ENCODE peak calls at places on chromosomes 5 and 9, in four cellular contexts. N is tibial nerve, T is sigmoid colon, C is A673. B is an unnamed sample.

GRCh38 chr5:36205329-36205728 is 36.4 kb downstream of the NADK2 start:
- DNase-seq in T (no peak), N (no peak), C (no peak), B (no peak)

GRCh38 chr9:93674580-93675335 is 98.4 kb downstream of the PHF2 start:
- DNase-seq in N (peak; percentile 5), T (peak; percentile 57), C (no peak), B (peak; percentile 30)

GRCh38 chr9:127873886-127874285 is 3.6 kb downstream of the AK1 start:
- DNase-seq in N (peak; percentile 70), T (peak; percentile 94), C (no peak), B (peak; percentile 84)

GRCh38 chr5:171600736-171601265 is 181.4 kb downstream of the FGF18 start:
- DNase-seq in T (no peak), C (no peak), N (no peak), B (no peak)

GRCh38 chr9:116416421-116416820 is 262.8 kb downstream of the PAPPA start:
- DNase-seq in C (no peak), N (no peak), T (no peak), B (no peak)

GRCh38 chr9:129773262-129774048 is 20.6 kb upstream of the PTGES start:
- DNase-seq in C (no peak), T (peak; percentile 69), N (peak; percentile 52), B (no peak)

GRCh38 chr5:180352976-180353225 is 235 bp downstream of the GFPT2 start:
- DNase-seq in N (no peak), C (no peak), T (peak; percentile 70), B (no peak)

GRCh38 chr5:33439905-33440481 is 772 bp upstream of the TARS1 start:
- DNase-seq in N (no peak), C (no peak), T (no peak), B (no peak)

GRCh38 chr9:120868676-120869359 is 8.2 kb downstream of the PHF19 start:
- DNase-seq in T (peak; percentile 98), N (peak; percentile 97), C (peak; percentile 96), B (peak; percentile 89)

GRCh38 chr9:131418143-131419028 is 24.5 kb downstream of the PRRC2B start:
- DNase-seq in C (peak; percentile 35), T (no peak), N (no peak), B (no peak)

GRCh38 chr9:77166193-77166592 is 11.1 kb upstream of the VPS13A start:
- DNase-seq in T (no peak), C (peak; percentile 8), N (no peak), B (no peak)

GRCh38 chr5:131536211-131536826 is 98.7 kb downstream of the RAPGEF6 start:
- DNase-seq in N (no peak), T (no peak), C (peak; percentile 39), B (no peak)

GRCh38 chr9:71839665-71840064 is 71.3 kb downstream of the ABHD17B start:
- DNase-seq in T (no peak), C (no peak), N (no peak), B (no peak)

GRCh38 chr5:173850664-173851063 is 37.5 kb upstream of the CPEB4 start:
- DNase-seq in N (no peak), T (no peak), C (no peak), B (no peak)

GRCh38 chr5:86546582-86546981 is 71.2 kb upstream of the COX7C start:
- DNase-seq in N (no peak), C (no peak), T (no peak), B (no peak)

GRCh38 chr9:15306068-15306756 is 804 bp downstream of the TTC39B start:
- DNase-seq in T (peak; percentile 79), C (no peak), N (peak; percentile 40), B (peak; percentile 54)

GRCh38 chr5:34410411-34411139 is 245.6 kb upstream of the RAI14 start:
- DNase-seq in T (no peak), C (no peak), N (no peak), B (no peak)

GRCh38 chr5:107831612-107832395 is 161.1 kb upstream of the EFNA5 start:
- DNase-seq in C (no peak), T (no peak), N (no peak), B (no peak)

DNA sequence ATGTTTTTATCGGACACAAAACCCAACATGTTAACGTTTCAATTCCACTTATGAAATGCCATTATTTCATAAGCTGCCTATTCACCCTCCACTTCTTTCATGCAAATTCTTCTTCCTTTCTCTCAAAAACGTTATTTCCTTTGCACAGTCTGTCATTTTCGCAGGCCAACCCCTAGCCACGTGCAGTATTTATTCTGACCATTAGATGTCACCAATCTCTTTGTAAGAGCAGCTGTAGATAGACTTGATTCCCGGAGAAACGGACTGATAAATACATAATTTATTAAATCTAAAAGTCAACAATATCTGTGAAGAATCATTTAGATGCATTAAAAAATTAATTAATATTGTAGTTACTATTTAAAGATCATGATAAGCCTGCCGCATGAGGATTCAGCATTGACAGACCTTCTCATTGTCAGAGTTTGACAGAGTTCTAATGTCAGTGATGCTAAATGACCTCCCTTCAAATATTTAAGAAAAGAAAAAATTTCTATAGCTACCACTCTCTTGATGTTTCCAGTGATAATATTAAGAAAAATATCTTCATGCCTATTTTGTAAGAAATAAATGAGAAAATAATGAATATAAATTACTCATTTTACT is 933.6 kb downstream of the CDH12 start:
- DNase-seq in C (peak; percentile 89), N (no peak), T (no peak), B (no peak)
- TF ChIP-seq CTCF in C (peak; percentile 91), N (peak; percentile 34), T (no peak), B (peak; percentile 72)

DNA sequence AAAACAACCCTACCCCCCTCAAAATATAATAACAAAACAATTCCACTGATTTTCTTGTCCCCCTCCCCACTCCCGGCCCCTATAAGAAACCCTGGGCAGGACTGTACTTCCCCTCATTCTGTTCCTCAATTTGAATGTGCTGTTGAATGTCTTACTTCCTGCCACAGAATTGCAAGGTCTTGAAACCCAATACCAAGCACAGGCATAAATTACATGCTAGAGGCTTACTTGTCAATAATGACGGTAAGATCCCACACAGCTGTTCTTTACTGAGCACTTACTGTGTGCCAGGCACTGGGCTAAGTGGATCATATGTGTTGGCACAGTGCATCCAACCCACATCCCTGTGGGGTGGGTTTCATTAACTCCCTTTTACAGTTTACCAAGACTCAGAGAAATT is 63.3 kb downstream of the MVB12B start:
- DNase-seq in N (no peak), C (peak; percentile 15), T (no peak), B (no peak)
- H3K4me3 ChIP-seq in N (no peak overlapping the region), C (no peak overlapping the region), T (no peak overlapping the region), B (no peak overlapping the region)

DNA sequence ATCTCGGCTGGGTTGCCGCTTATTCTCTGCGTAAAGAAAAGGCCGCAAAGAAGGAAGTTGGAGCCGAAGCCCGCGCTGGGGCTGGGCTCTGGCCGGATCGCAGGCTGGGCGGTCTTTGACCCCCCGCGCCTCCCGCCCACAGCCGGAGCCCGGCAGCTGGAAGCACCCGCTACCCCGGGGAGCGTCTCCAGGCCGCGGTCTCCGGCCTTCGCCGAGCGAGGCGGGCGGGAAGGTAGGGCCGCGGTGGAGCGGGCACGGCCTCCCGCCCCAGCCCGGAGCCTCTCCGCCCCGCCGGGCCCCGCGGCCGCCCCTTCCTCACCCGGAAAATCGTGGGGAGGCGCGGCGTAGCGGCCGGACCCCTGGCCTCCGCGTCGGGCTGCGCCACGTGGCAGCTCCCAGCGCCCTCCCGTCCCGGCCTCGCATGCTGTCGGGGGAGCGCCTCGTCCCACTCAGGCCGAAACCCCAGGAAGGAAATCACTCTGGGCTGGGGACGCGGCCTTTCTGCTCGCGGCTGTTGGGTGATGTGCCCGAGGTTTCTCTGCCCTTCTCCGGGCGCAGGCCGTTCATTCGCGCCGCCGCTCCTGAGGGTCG is 11.9 kb downstream of the FOXD1 start:
- DNase-seq in N (no peak), C (no peak), T (no peak), B (no peak)
- H3K27me3 ChIP-seq in N (no peaks in the 10 kb centered on the region), C (no peaks in the 10 kb centered on the region), T (peaks cover 62% of the 10 kb centered on the region), B (peaks cover 88% of the 10 kb centered on the region)

GRCh38 chr5:176533894-176534611 is 3.1 kb downstream of the RNF44 start:
- DNase-seq in T (no peak), N (no peak), C (no peak), B (no peak)
- TF ChIP-seq CTCF in T (no peak), N (no peak), C (no peak), B (no peak)

GRCh38 chr9:89139450-89139849 is 39.2 kb downstream of the SHC3 start:
- DNase-seq in T (no peak), N (no peak), C (no peak), B (no peak)
- H3K4me3 ChIP-seq in T (no peak overlapping the region), N (no peak overlapping the region), C (no peak overlapping the region), B (no peak overlapping the region)

DNA sequence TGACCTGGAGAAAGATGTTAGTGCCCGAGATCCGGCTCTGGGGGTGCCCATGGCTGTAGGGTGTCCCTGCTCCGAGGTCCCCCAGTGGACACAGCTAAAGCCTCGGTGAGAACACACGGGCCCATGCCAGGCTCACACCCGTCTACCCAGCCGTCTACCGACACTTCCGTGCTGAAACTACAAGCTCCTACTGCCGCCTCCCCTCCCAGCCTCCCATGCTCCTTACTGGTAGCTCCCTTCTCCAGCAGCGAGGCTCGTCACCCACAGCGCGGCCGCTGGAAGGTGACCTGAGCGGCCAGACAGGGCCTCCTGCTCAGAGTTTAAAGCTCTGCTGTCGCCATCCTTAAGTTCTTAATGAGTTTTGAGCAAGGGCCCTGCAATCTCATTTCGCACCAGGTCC is 33.2 kb upstream of the CLPTM1L start:
- DNase-seq in N (no peak), C (no peak), T (no peak), B (no peak)
- H3K27me3 ChIP-seq in N (no peaks in the 10 kb centered on the region), C (peaks cover 29% of the 10 kb centered on the region), T (no peaks in the 10 kb centered on the region), B (no peaks in the 10 kb centered on the region)

GRCh38 chr5:5881294-5881693 is 458.8 kb downstream of the ICE1 start:
- DNase-seq in N (no peak), T (no peak), C (no peak), B (no peak)
- TF ChIP-seq CTCF in N (no peak), T (no peak), C (no peak), B (no peak)

GRCh38 chr9:35792826-35793225 is 1.4 kb downstream of the NPR2 start:
- DNase-seq in T (no peak), C (no peak), N (no peak), B (no peak)

GRCh38 chr9:35790385-35791291 is 753 bp upstream of the NPR2 start:
- DNase-seq in T (peak; percentile 92), C (peak; percentile 89), N (peak; percentile 45), B (peak; percentile 67)

GRCh38 chr9:35793461-35793860 is 2.1 kb downstream of the NPR2 start:
- DNase-seq in T (no peak), N (no peak), C (no peak), B (no peak)

GRCh38 chr9:35791321-35791921 is at the start of gene NPR2:
- DNase-seq in N (no peak), C (no peak), T (peak; percentile 75), B (no peak)

DNA sequence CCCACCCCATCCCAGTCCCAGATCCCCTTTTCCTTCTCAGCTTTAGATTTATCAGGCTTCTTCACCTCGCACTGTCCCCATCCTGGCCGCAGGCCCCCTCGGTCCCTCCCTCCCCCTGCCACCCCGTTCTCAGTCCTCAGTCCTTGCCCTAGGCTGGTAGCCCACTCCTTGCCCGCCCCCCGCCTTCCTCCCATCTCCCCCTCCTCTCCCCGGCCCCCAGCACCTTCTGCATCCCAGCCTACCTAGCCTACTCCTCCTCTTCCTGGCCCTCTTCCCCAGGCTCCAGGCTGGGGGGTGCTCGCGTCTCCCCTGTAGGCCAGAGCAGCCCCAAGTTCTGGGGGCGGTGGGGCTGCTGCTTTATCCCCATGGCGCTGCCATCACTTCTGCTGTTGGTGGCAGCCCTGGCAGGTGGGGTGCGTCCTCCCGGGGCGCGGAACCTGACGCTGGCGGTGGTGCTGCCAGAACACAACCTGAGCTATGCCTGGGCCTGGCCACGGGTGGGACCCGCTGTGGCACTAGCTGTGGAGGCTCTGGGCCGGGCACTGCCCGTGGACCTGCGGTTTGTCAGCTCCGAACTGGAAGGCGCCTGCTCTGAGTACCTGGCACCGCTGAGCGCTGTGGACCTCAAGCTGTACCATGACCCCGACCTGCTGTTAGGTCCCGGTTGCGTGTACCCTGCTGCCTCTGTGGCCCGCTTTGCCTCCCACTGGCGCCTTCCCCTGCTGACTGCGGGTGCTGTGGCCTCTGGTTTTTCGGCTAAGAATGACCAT is 838 bp downstream of the NPR2 start:
- DNase-seq in C (no peak), T (no peak), N (no peak), B (no peak)
- H3K4me3 ChIP-seq in C (no peak overlapping the region), T (peak overlapping the region; percentile 44), N (peak overlapping the region; percentile 50), B (peak overlapping the region; percentile 67)